ENCODE peak calls at places on chromosomes 13 and 19, in ten cellular contexts. One of them, this sample, is unnamed.

GRCh38 chr19:50537306-50537685 is 23.6 kb upstream of the ASPDH start:
- DNase-seq in MCF 10A: no peak
- DNase-seq in breast epithelium: no peak
- DNase-seq in T-helper 22 cell: no peak
- DNase-seq in activated naive CD8-positive, alpha-beta T cell treated with anti-CD3 and anti-CD28 coated beads for 36 hours: no peak
- DNase-seq in NCI-H345: no peak
- DNase-seq in activated gamma-delta T cell treated with anti-CD3 and anti-CD28 coated beads, Interleukin-2, amount 50 U/mL, for 16 hours: no peak
- DNase-seq in pancreas: no peak
- DNase-seq in naive thymus-derived CD8-positive, alpha-beta T cell: no peak
- DNase-seq in iris pigment epithelial cell: no peak
- DNase-seq in this sample: no peak

GRCh38 chr19:40424637-40425449 is 949 bp downstream of the SERTAD1 start:
- DNase-seq in NCI-H345: no peak
- DNase-seq in MCF 10A: peak; percentile 16
- DNase-seq in activated gamma-delta T cell treated with anti-CD3 and anti-CD28 coated beads, Interleukin-2, amount 50 U/mL, for 16 hours: no peak
- DNase-seq in T-helper 22 cell: no peak
- DNase-seq in pancreas: no peak
- DNase-seq in breast epithelium: no peak
- DNase-seq in naive thymus-derived CD8-positive, alpha-beta T cell: no peak
- DNase-seq in activated naive CD8-positive, alpha-beta T cell treated with anti-CD3 and anti-CD28 coated beads for 36 hours: no peak
- DNase-seq in iris pigment epithelial cell: peak; percentile 25
- DNase-seq in this sample: no peak

GRCh38 chr19:6071840-6072239 is 38.5 kb downstream of the RFX2 start:
- DNase-seq in iris pigment epithelial cell: no peak
- DNase-seq in MCF 10A: no peak
- DNase-seq in T-helper 22 cell: no peak
- DNase-seq in breast epithelium: no peak
- DNase-seq in NCI-H345: no peak
- DNase-seq in naive thymus-derived CD8-positive, alpha-beta T cell: no peak
- DNase-seq in activated naive CD8-positive, alpha-beta T cell treated with anti-CD3 and anti-CD28 coated beads for 36 hours: no peak
- DNase-seq in activated gamma-delta T cell treated with anti-CD3 and anti-CD28 coated beads, Interleukin-2, amount 50 U/mL, for 16 hours: no peak
- DNase-seq in pancreas: no peak
- DNase-seq in this sample: no peak

GRCh38 chr19:38559428-38560401 is 58.0 kb downstream of the MAP4K1 start:
- DNase-seq in activated naive CD8-positive, alpha-beta T cell treated with anti-CD3 and anti-CD28 coated beads for 36 hours: no peak
- DNase-seq in iris pigment epithelial cell: peak; percentile 35
- DNase-seq in naive thymus-derived CD8-positive, alpha-beta T cell: no peak
- DNase-seq in pancreas: no peak
- DNase-seq in activated gamma-delta T cell treated with anti-CD3 and anti-CD28 coated beads, Interleukin-2, amount 50 U/mL, for 16 hours: peak; percentile 27
- DNase-seq in MCF 10A: peak; percentile 87
- DNase-seq in NCI-H345: no peak
- DNase-seq in breast epithelium: peak; percentile 56
- DNase-seq in T-helper 22 cell: peak; percentile 31
- DNase-seq in this sample: peak; percentile 78

GRCh38 chr13:34747507-34747906 is 194.6 kb upstream of the NBEA start:
- DNase-seq in activated naive CD8-positive, alpha-beta T cell treated with anti-CD3 and anti-CD28 coated beads for 36 hours: no peak
- DNase-seq in pancreas: no peak
- DNase-seq in breast epithelium: no peak
- DNase-seq in MCF 10A: no peak
- DNase-seq in iris pigment epithelial cell: no peak
- DNase-seq in activated gamma-delta T cell treated with anti-CD3 and anti-CD28 coated beads, Interleukin-2, amount 50 U/mL, for 16 hours: no peak
- DNase-seq in T-helper 22 cell: no peak
- DNase-seq in naive thymus-derived CD8-positive, alpha-beta T cell: no peak
- DNase-seq in NCI-H345: no peak
- DNase-seq in this sample: no peak

GRCh38 chr13:36981156-36981743 is 17.9 kb downstream of the ALG5 start:
- DNase-seq in naive thymus-derived CD8-positive, alpha-beta T cell: no peak
- DNase-seq in iris pigment epithelial cell: peak; percentile 73
- DNase-seq in activated naive CD8-positive, alpha-beta T cell treated with anti-CD3 and anti-CD28 coated beads for 36 hours: no peak
- DNase-seq in MCF 10A: peak; percentile 48
- DNase-seq in pancreas: no peak
- DNase-seq in activated gamma-delta T cell treated with anti-CD3 and anti-CD28 coated beads, Interleukin-2, amount 50 U/mL, for 16 hours: no peak
- DNase-seq in T-helper 22 cell: no peak
- DNase-seq in breast epithelium: no peak
- DNase-seq in NCI-H345: peak; percentile 16
- DNase-seq in this sample: peak; percentile 81

GRCh38 chr13:94139393-94139995 is 340.0 kb downstream of the DCT start:
- DNase-seq in NCI-H345: no peak
- DNase-seq in naive thymus-derived CD8-positive, alpha-beta T cell: no peak
- DNase-seq in iris pigment epithelial cell: peak; percentile 2
- DNase-seq in T-helper 22 cell: no peak
- DNase-seq in pancreas: no peak
- DNase-seq in MCF 10A: no peak
- DNase-seq in activated naive CD8-positive, alpha-beta T cell treated with anti-CD3 and anti-CD28 coated beads for 36 hours: no peak
- DNase-seq in activated gamma-delta T cell treated with anti-CD3 and anti-CD28 coated beads, Interleukin-2, amount 50 U/mL, for 16 hours: no peak
- DNase-seq in breast epithelium: no peak
- DNase-seq in this sample: no peak

GRCh38 chr13:107962209-107962608 is 253.1 kb downstream of the LIG4 start:
- DNase-seq in activated naive CD8-positive, alpha-beta T cell treated with anti-CD3 and anti-CD28 coated beads for 36 hours: no peak
- DNase-seq in iris pigment epithelial cell: no peak
- DNase-seq in NCI-H345: no peak
- DNase-seq in T-helper 22 cell: no peak
- DNase-seq in pancreas: no peak
- DNase-seq in breast epithelium: no peak
- DNase-seq in naive thymus-derived CD8-positive, alpha-beta T cell: no peak
- DNase-seq in MCF 10A: no peak
- DNase-seq in activated gamma-delta T cell treated with anti-CD3 and anti-CD28 coated beads, Interleukin-2, amount 50 U/mL, for 16 hours: no peak
- DNase-seq in this sample: no peak

GRCh38 chr19:54002495-54003315 is 11.3 kb downstream of the CACNG6 start:
- DNase-seq in breast epithelium: no peak
- DNase-seq in NCI-H345: no peak
- DNase-seq in pancreas: no peak
- DNase-seq in activated gamma-delta T cell treated with anti-CD3 and anti-CD28 coated beads, Interleukin-2, amount 50 U/mL, for 16 hours: no peak
- DNase-seq in naive thymus-derived CD8-positive, alpha-beta T cell: no peak
- DNase-seq in T-helper 22 cell: no peak
- DNase-seq in iris pigment epithelial cell: peak; percentile 69
- DNase-seq in MCF 10A: no peak
- DNase-seq in activated naive CD8-positive, alpha-beta T cell treated with anti-CD3 and anti-CD28 coated beads for 36 hours: no peak
- DNase-seq in this sample: no peak

GRCh38 chr13:20489185-20489820 is 36.4 kb downstream of the CRYL1 start:
- DNase-seq in T-helper 22 cell: no peak
- DNase-seq in naive thymus-derived CD8-positive, alpha-beta T cell: no peak
- DNase-seq in MCF 10A: no peak
- DNase-seq in breast epithelium: no peak
- DNase-seq in pancreas: no peak
- DNase-seq in iris pigment epithelial cell: no peak
- DNase-seq in activated gamma-delta T cell treated with anti-CD3 and anti-CD28 coated beads, Interleukin-2, amount 50 U/mL, for 16 hours: no peak
- DNase-seq in activated naive CD8-positive, alpha-beta T cell treated with anti-CD3 and anti-CD28 coated beads for 36 hours: no peak
- DNase-seq in NCI-H345: peak; percentile 30
- DNase-seq in this sample: no peak

GRCh38 chr19:50645107-50645506 is 4.1 kb upstream of the C19orf81 start:
- DNase-seq in NCI-H345: no peak
- DNase-seq in MCF 10A: no peak
- DNase-seq in naive thymus-derived CD8-positive, alpha-beta T cell: no peak
- DNase-seq in pancreas: no peak
- DNase-seq in T-helper 22 cell: no peak
- DNase-seq in iris pigment epithelial cell: no peak
- DNase-seq in breast epithelium: no peak
- DNase-seq in activated naive CD8-positive, alpha-beta T cell treated with anti-CD3 and anti-CD28 coated beads for 36 hours: no peak
- DNase-seq in activated gamma-delta T cell treated with anti-CD3 and anti-CD28 coated beads, Interleukin-2, amount 50 U/mL, for 16 hours: no peak
- DNase-seq in this sample: no peak

GRCh38 chr19:55358943-55359908 is 3.8 kb downstream of the GARIN5B start:
- DNase-seq in iris pigment epithelial cell: no peak
- DNase-seq in T-helper 22 cell: no peak
- DNase-seq in NCI-H345: no peak
- DNase-seq in activated naive CD8-positive, alpha-beta T cell treated with anti-CD3 and anti-CD28 coated beads for 36 hours: no peak
- DNase-seq in naive thymus-derived CD8-positive, alpha-beta T cell: no peak
- DNase-seq in breast epithelium: no peak
- DNase-seq in activated gamma-delta T cell treated with anti-CD3 and anti-CD28 coated beads, Interleukin-2, amount 50 U/mL, for 16 hours: no peak
- DNase-seq in MCF 10A: peak; percentile 90
- DNase-seq in pancreas: no peak
- DNase-seq in this sample: no peak

GRCh38 chr13:79709526-79709925 is 228.6 kb downstream of the NDFIP2 start:
- DNase-seq in iris pigment epithelial cell: peak; percentile 59
- DNase-seq in pancreas: no peak
- DNase-seq in naive thymus-derived CD8-positive, alpha-beta T cell: no peak
- DNase-seq in NCI-H345: no peak
- DNase-seq in activated gamma-delta T cell treated with anti-CD3 and anti-CD28 coated beads, Interleukin-2, amount 50 U/mL, for 16 hours: no peak
- DNase-seq in MCF 10A: peak; percentile 22
- DNase-seq in activated naive CD8-positive, alpha-beta T cell treated with anti-CD3 and anti-CD28 coated beads for 36 hours: no peak
- DNase-seq in breast epithelium: no peak
- DNase-seq in T-helper 22 cell: no peak
- DNase-seq in this sample: no peak

GRCh38 chr19:52200044-52200443 is 10.2 kb downstream of the PPP2R1A start:
- DNase-seq in pancreas: no peak
- DNase-seq in MCF 10A: no peak
- DNase-seq in activated gamma-delta T cell treated with anti-CD3 and anti-CD28 coated beads, Interleukin-2, amount 50 U/mL, for 16 hours: no peak
- DNase-seq in activated naive CD8-positive, alpha-beta T cell treated with anti-CD3 and anti-CD28 coated beads for 36 hours: no peak
- DNase-seq in T-helper 22 cell: no peak
- DNase-seq in iris pigment epithelial cell: peak; percentile 87
- DNase-seq in naive thymus-derived CD8-positive, alpha-beta T cell: no peak
- DNase-seq in breast epithelium: peak; percentile 35
- DNase-seq in NCI-H345: no peak
- DNase-seq in this sample: peak; percentile 44

GRCh38 chr19:4556574-4557185 is 2.8 kb downstream of the SEMA6B start:
- DNase-seq in pancreas: no peak
- DNase-seq in iris pigment epithelial cell: no peak
- DNase-seq in activated gamma-delta T cell treated with anti-CD3 and anti-CD28 coated beads, Interleukin-2, amount 50 U/mL, for 16 hours: no peak
- DNase-seq in breast epithelium: no peak
- DNase-seq in T-helper 22 cell: no peak
- DNase-seq in NCI-H345: peak; percentile 60
- DNase-seq in naive thymus-derived CD8-positive, alpha-beta T cell: no peak
- DNase-seq in MCF 10A: peak; percentile 86
- DNase-seq in activated naive CD8-positive, alpha-beta T cell treated with anti-CD3 and anti-CD28 coated beads for 36 hours: peak; percentile 34
- DNase-seq in this sample: no peak

GRCh38 chr19:6802336-6803035 is 30.0 kb downstream of the VAV1 start:
- DNase-seq in naive thymus-derived CD8-positive, alpha-beta T cell: peak; percentile 41
- DNase-seq in activated naive CD8-positive, alpha-beta T cell treated with anti-CD3 and anti-CD28 coated beads for 36 hours: peak; percentile 79
- DNase-seq in iris pigment epithelial cell: no peak
- DNase-seq in T-helper 22 cell: peak; percentile 78
- DNase-seq in NCI-H345: no peak
- DNase-seq in breast epithelium: peak; percentile 19
- DNase-seq in MCF 10A: peak; percentile 38
- DNase-seq in pancreas: peak; percentile 43
- DNase-seq in activated gamma-delta T cell treated with anti-CD3 and anti-CD28 coated beads, Interleukin-2, amount 50 U/mL, for 16 hours: peak; percentile 75
- DNase-seq in this sample: no peak

GRCh38 chr13:73355134-73355533 is 296.3 kb downstream of the KLF5 start:
- DNase-seq in MCF 10A: no peak
- DNase-seq in pancreas: no peak
- DNase-seq in NCI-H345: no peak
- DNase-seq in activated gamma-delta T cell treated with anti-CD3 and anti-CD28 coated beads, Interleukin-2, amount 50 U/mL, for 16 hours: no peak
- DNase-seq in T-helper 22 cell: no peak
- DNase-seq in activated naive CD8-positive, alpha-beta T cell treated with anti-CD3 and anti-CD28 coated beads for 36 hours: no peak
- DNase-seq in breast epithelium: no peak
- DNase-seq in naive thymus-derived CD8-positive, alpha-beta T cell: no peak
- DNase-seq in iris pigment epithelial cell: no peak
- DNase-seq in this sample: no peak

GRCh38 chr19:12000152-12000981 is 35.1 kb downstream of the ZNF433 start:
- DNase-seq in naive thymus-derived CD8-positive, alpha-beta T cell: no peak
- DNase-seq in activated gamma-delta T cell treated with anti-CD3 and anti-CD28 coated beads, Interleukin-2, amount 50 U/mL, for 16 hours: no peak
- DNase-seq in iris pigment epithelial cell: peak; percentile 28
- DNase-seq in activated naive CD8-positive, alpha-beta T cell treated with anti-CD3 and anti-CD28 coated beads for 36 hours: peak; percentile 12
- DNase-seq in pancreas: no peak
- DNase-seq in T-helper 22 cell: no peak
- DNase-seq in NCI-H345: no peak
- DNase-seq in MCF 10A: no peak
- DNase-seq in breast epithelium: no peak
- DNase-seq in this sample: peak; percentile 55

GRCh38 chr19:17079710-17080440 is 4.3 kb downstream of the MYO9B start:
- DNase-seq in activated naive CD8-positive, alpha-beta T cell treated with anti-CD3 and anti-CD28 coated beads for 36 hours: peak; percentile 78
- DNase-seq in pancreas: peak; percentile 26
- DNase-seq in naive thymus-derived CD8-positive, alpha-beta T cell: no peak
- DNase-seq in activated gamma-delta T cell treated with anti-CD3 and anti-CD28 coated beads, Interleukin-2, amount 50 U/mL, for 16 hours: peak; percentile 61
- DNase-seq in MCF 10A: peak; percentile 96
- DNase-seq in iris pigment epithelial cell: peak; percentile 99
- DNase-seq in T-helper 22 cell: peak; percentile 54
- DNase-seq in NCI-H345: no peak
- DNase-seq in breast epithelium: peak; percentile 69
- DNase-seq in this sample: peak; percentile 92

GRCh38 chr13:34372581-34372980 is 554.6 kb downstream of the RFC3 start:
- DNase-seq in MCF 10A: no peak
- DNase-seq in naive thymus-derived CD8-positive, alpha-beta T cell: no peak
- DNase-seq in iris pigment epithelial cell: no peak
- DNase-seq in T-helper 22 cell: no peak
- DNase-seq in NCI-H345: no peak
- DNase-seq in activated naive CD8-positive, alpha-beta T cell treated with anti-CD3 and anti-CD28 coated beads for 36 hours: no peak
- DNase-seq in pancreas: no peak
- DNase-seq in activated gamma-delta T cell treated with anti-CD3 and anti-CD28 coated beads, Interleukin-2, amount 50 U/mL, for 16 hours: no peak
- DNase-seq in breast epithelium: no peak
- DNase-seq in this sample: no peak

GRCh38 chr13:83883061-83883523 is 818 bp upstream of the SLITRK1 start:
- DNase-seq in T-helper 22 cell: no peak
- DNase-seq in NCI-H345: no peak
- DNase-seq in pancreas: no peak
- DNase-seq in iris pigment epithelial cell: no peak
- DNase-seq in MCF 10A: no peak
- DNase-seq in naive thymus-derived CD8-positive, alpha-beta T cell: no peak
- DNase-seq in breast epithelium: no peak
- DNase-seq in activated naive CD8-positive, alpha-beta T cell treated with anti-CD3 and anti-CD28 coated beads for 36 hours: no peak
- DNase-seq in activated gamma-delta T cell treated with anti-CD3 and anti-CD28 coated beads, Interleukin-2, amount 50 U/mL, for 16 hours: no peak
- DNase-seq in this sample: no peak

GRCh38 chr19:18029617-18030338 is 21.8 kb downstream of the ARRDC2 start:
- DNase-seq in MCF 10A: peak; percentile 66
- DNase-seq in NCI-H345: peak; percentile 62
- DNase-seq in breast epithelium: peak; percentile 75
- DNase-seq in activated naive CD8-positive, alpha-beta T cell treated with anti-CD3 and anti-CD28 coated beads for 36 hours: no peak
- DNase-seq in iris pigment epithelial cell: peak; percentile 29
- DNase-seq in naive thymus-derived CD8-positive, alpha-beta T cell: no peak
- DNase-seq in T-helper 22 cell: no peak
- DNase-seq in pancreas: peak; percentile 61
- DNase-seq in activated gamma-delta T cell treated with anti-CD3 and anti-CD28 coated beads, Interleukin-2, amount 50 U/mL, for 16 hours: no peak
- DNase-seq in this sample: peak; percentile 51

GRCh38 chr13:77898097-77898496 is 20.5 kb downstream of the EDNRB start:
- DNase-seq in NCI-H345: no peak
- DNase-seq in iris pigment epithelial cell: no peak
- DNase-seq in MCF 10A: no peak
- DNase-seq in pancreas: no peak
- DNase-seq in activated naive CD8-positive, alpha-beta T cell treated with anti-CD3 and anti-CD28 coated beads for 36 hours: no peak
- DNase-seq in T-helper 22 cell: no peak
- DNase-seq in naive thymus-derived CD8-positive, alpha-beta T cell: no peak
- DNase-seq in activated gamma-delta T cell treated with anti-CD3 and anti-CD28 coated beads, Interleukin-2, amount 50 U/mL, for 16 hours: no peak
- DNase-seq in breast epithelium: no peak
- DNase-seq in this sample: peak; percentile 84

GRCh38 chr13:24865158-24865557 is 101.2 kb downstream of the RNF17 start:
- DNase-seq in breast epithelium: no peak
- DNase-seq in iris pigment epithelial cell: peak; percentile 20
- DNase-seq in T-helper 22 cell: no peak
- DNase-seq in activated naive CD8-positive, alpha-beta T cell treated with anti-CD3 and anti-CD28 coated beads for 36 hours: no peak
- DNase-seq in MCF 10A: peak; percentile 16
- DNase-seq in activated gamma-delta T cell treated with anti-CD3 and anti-CD28 coated beads, Interleukin-2, amount 50 U/mL, for 16 hours: no peak
- DNase-seq in pancreas: no peak
- DNase-seq in naive thymus-derived CD8-positive, alpha-beta T cell: no peak
- DNase-seq in NCI-H345: no peak
- DNase-seq in this sample: peak; percentile 4

GRCh38 chr19:55339225-55340143 is at the start of gene KMT5C:
- DNase-seq in breast epithelium: peak; percentile 100
- DNase-seq in activated gamma-delta T cell treated with anti-CD3 and anti-CD28 coated beads, Interleukin-2, amount 50 U/mL, for 16 hours: peak; percentile 100
- DNase-seq in MCF 10A: peak; percentile 100
- DNase-seq in pancreas: peak; percentile 100
- DNase-seq in NCI-H345: peak; percentile 99
- DNase-seq in T-helper 22 cell: peak; percentile 100
- DNase-seq in activated naive CD8-positive, alpha-beta T cell treated with anti-CD3 and anti-CD28 coated beads for 36 hours: peak; percentile 100
- DNase-seq in naive thymus-derived CD8-positive, alpha-beta T cell: peak; percentile 100
- DNase-seq in iris pigment epithelial cell: peak; percentile 100
- DNase-seq in this sample: peak; percentile 100

GRCh38 chr19:10726268-10726667 is 8.4 kb downstream of the DNM2 start:
- DNase-seq in NCI-H345: no peak
- DNase-seq in pancreas: no peak
- DNase-seq in breast epithelium: no peak
- DNase-seq in T-helper 22 cell: no peak
- DNase-seq in naive thymus-derived CD8-positive, alpha-beta T cell: no peak
- DNase-seq in activated gamma-delta T cell treated with anti-CD3 and anti-CD28 coated beads, Interleukin-2, amount 50 U/mL, for 16 hours: no peak
- DNase-seq in iris pigment epithelial cell: no peak
- DNase-seq in activated naive CD8-positive, alpha-beta T cell treated with anti-CD3 and anti-CD28 coated beads for 36 hours: no peak
- DNase-seq in MCF 10A: no peak
- DNase-seq in this sample: no peak

GRCh38 chr13:46655727-46656180 is 102.8 kb downstream of the LRCH1 start:
- DNase-seq in T-helper 22 cell: no peak
- DNase-seq in activated gamma-delta T cell treated with anti-CD3 and anti-CD28 coated beads, Interleukin-2, amount 50 U/mL, for 16 hours: no peak
- DNase-seq in activated naive CD8-positive, alpha-beta T cell treated with anti-CD3 and anti-CD28 coated beads for 36 hours: no peak
- DNase-seq in MCF 10A: no peak
- DNase-seq in iris pigment epithelial cell: no peak
- DNase-seq in naive thymus-derived CD8-positive, alpha-beta T cell: no peak
- DNase-seq in pancreas: no peak
- DNase-seq in NCI-H345: no peak
- DNase-seq in breast epithelium: peak; percentile 83
- DNase-seq in this sample: no peak

GRCh38 chr19:51179297-51179696 is 37.2 kb downstream of the SIGLEC7 start:
- DNase-seq in iris pigment epithelial cell: no peak
- DNase-seq in T-helper 22 cell: no peak
- DNase-seq in breast epithelium: no peak
- DNase-seq in naive thymus-derived CD8-positive, alpha-beta T cell: no peak
- DNase-seq in NCI-H345: no peak
- DNase-seq in activated naive CD8-positive, alpha-beta T cell treated with anti-CD3 and anti-CD28 coated beads for 36 hours: no peak
- DNase-seq in pancreas: no peak
- DNase-seq in activated gamma-delta T cell treated with anti-CD3 and anti-CD28 coated beads, Interleukin-2, amount 50 U/mL, for 16 hours: no peak
- DNase-seq in MCF 10A: no peak
- DNase-seq in this sample: no peak